ENCODE peak calls at places on chromosomes 12 and 14, in ten cellular contexts. W, L, Q, P, N, T, X, A, J and D are unnamed samples.
A peak's percentile ranks its signal among the peaks of the same experiment; 100 is the strongest.

GRCh38 chr12:71472441-71472911 is 32.9 kb downstream of the LGR5 start:
- DNase-seq in T (no peak), X (no peak), W (no peak), A (no peak), Q (no peak), J (no peak), N (no peak), L (no peak), P (peak; percentile 30), D (no peak)

GRCh38 chr12:96195845-96196451 is 1.8 kb downstream of the ELK3 start:
- DNase-seq in N (no peak), P (peak; percentile 74), Q (peak; percentile 53), L (peak; percentile 19), T (no peak), W (peak; percentile 45), J (no peak), X (peak; percentile 75), A (no peak), D (peak; percentile 76)

GRCh38 chr14:96597680-96598079 is 95.5 kb downstream of the PAPOLA start:
- DNase-seq in W (no peak), L (no peak), N (no peak), X (no peak), T (no peak), A (no peak), J (no peak), Q (no peak), P (no peak), D (no peak)

GRCh38 chr12:110657747-110658146 is 31.2 kb downstream of the HVCN1 start:
- DNase-seq in J (no peak), T (no peak), P (no peak), Q (no peak), N (no peak), L (no peak), X (no peak), W (no peak), A (no peak), D (no peak)

GRCh38 chr12:101691697-101692096 is 5.7 kb upstream of the CHPT1 start:
- DNase-seq in P (no peak), A (no peak), X (no peak), L (no peak), W (no peak), N (no peak), T (no peak), J (no peak), Q (no peak), D (no peak)

GRCh38 chr12:16198884-16199283 is 78.6 kb downstream of the SLC15A5 start:
- DNase-seq in P (no peak), W (no peak), L (no peak), A (no peak), N (no peak), J (no peak), T (no peak), X (peak; percentile 53), Q (no peak), D (no peak)

GRCh38 chr12:105240233-105240632 is 4.3 kb upstream of the APPL2 start:
- DNase-seq in P (no peak), T (no peak), Q (no peak), A (no peak), X (no peak), L (no peak), W (no peak), J (no peak), N (no peak), D (no peak)

GRCh38 chr12:89181271-89181920 is 170.9 kb downstream of the DUSP6 start:
- DNase-seq in W (peak; percentile 12), Q (peak; percentile 91), N (no peak), A (no peak), L (no peak), X (no peak), J (no peak), P (peak; percentile 78), T (no peak), D (peak; percentile 85)

GRCh38 chr12:57623811-57624390 is 9.1 kb downstream of the B4GALNT1 start:
- DNase-seq in P (no peak), X (no peak), J (no peak), L (no peak), W (no peak), A (no peak), Q (no peak), N (no peak), T (no peak), D (no peak)

GRCh38 chr12:121560392-121561021 is 20.3 kb downstream of the KDM2B start:
- DNase-seq in P (no peak), J (no peak), W (no peak), T (no peak), N (no peak), L (no peak), X (no peak), A (no peak), Q (no peak), D (no peak)

GRCh38 chr12:68113644-68114043 is 45.9 kb downstream of the IFNG start:
- DNase-seq in P (no peak), X (peak; percentile 22), J (no peak), W (no peak), L (no peak), Q (no peak), T (peak; percentile 22), N (no peak), A (no peak), D (no peak)

GRCh38 chr12:66140726-66141125 is 10.2 kb upstream of the LLPH start:
- DNase-seq in Q (no peak), J (no peak), L (no peak), X (no peak), A (no peak), W (no peak), N (no peak), T (no peak), P (no peak), D (no peak)

GRCh38 chr12:124379938-124380754 is 85.3 kb downstream of the RFLNA start:
- DNase-seq in N (no peak), P (peak; percentile 89), A (peak; percentile 55), J (peak; percentile 78), Q (peak; percentile 89), X (peak; percentile 48), L (no peak), W (peak; percentile 73), T (no peak), D (peak; percentile 89)
- TF ChIP-seq CTCF in N (peak; percentile 1), P (peak; percentile 62), A (peak; percentile 37), J (peak; percentile 29), Q (peak; percentile 76), X (peak; percentile 28), L (no peak), W (peak; percentile 11), T (no peak), D (peak; percentile 67)

GRCh38 chr12:7859552-7859951 is 13.2 kb downstream of the SLC2A14 start:
- DNase-seq in J (no peak), A (no peak), Q (peak; percentile 59), N (peak; percentile 7), L (no peak), T (no peak), W (no peak), P (peak; percentile 81), X (no peak), D (no peak)
- H3K4me3 ChIP-seq in J (no peak overlapping the region), A (no peak overlapping the region), Q (no peak overlapping the region), N (no peak overlapping the region), L (no peak overlapping the region), T (no peak overlapping the region), W (no peak overlapping the region), P (no peak overlapping the region), X (no peak overlapping the region), D (no peak overlapping the region)

GRCh38 chr14:60101801-60102200 is 10.1 kb downstream of the PCNX4 start:
- DNase-seq in W (no peak), X (no peak), A (no peak), J (no peak), N (no peak), P (peak; percentile 41), L (no peak), Q (peak; percentile 56), T (no peak), D (no peak)
- TF ChIP-seq CTCF in W (no peak), X (no peak), A (no peak), J (no peak), N (no peak), P (no peak), L (no peak), Q (no peak), T (no peak), D (no peak)

DNA sequence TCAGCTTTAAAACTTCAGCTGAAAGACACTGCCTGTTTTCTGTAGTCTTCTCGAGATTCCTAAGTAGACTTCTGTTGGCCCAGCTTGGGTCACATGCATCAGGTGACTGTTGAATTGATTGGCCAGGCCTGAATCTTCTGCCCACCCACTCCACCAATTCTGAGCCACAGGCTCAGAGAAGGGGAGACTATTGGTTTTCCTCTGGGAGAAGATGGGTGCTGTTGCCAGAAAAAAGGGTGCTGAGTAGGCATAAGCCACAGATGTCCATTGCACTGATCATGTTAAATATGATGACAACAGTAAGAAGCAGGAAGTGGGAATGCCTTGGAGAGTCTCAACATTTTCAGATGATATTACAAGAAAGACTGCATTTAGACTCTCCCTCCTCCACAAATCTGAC is 6.8 kb upstream of the SPTLC2 start:
- DNase-seq in J (peak; percentile 18), P (no peak), A (no peak), W (no peak), Q (no peak), L (no peak), T (no peak), N (no peak), X (no peak), D (no peak)
- H3K4me3 ChIP-seq in J (no peak overlapping the region), P (no peak overlapping the region), A (no peak overlapping the region), W (no peak overlapping the region), Q (no peak overlapping the region), L (no peak overlapping the region), T (no peak overlapping the region), N (no peak overlapping the region), X (no peak overlapping the region), D (no peak overlapping the region)

GRCh38 chr12:319116-319515 is 56.5 kb upstream of the SLC6A13 start:
- DNase-seq in Q (peak; percentile 45), P (no peak), W (no peak), L (no peak), J (no peak), T (no peak), A (no peak), N (no peak), X (no peak), D (no peak)

GRCh38 chr12:323507-323906 is 60.9 kb upstream of the SLC6A13 start:
- DNase-seq in X (no peak), P (no peak), A (no peak), W (no peak), N (no peak), J (no peak), T (no peak), Q (no peak), L (no peak), D (no peak)

GRCh38 chr12:325886-326285 is 63.2 kb downstream of the KDM5A start:
- DNase-seq in A (no peak), L (no peak), P (no peak), W (no peak), X (no peak), Q (peak; percentile 10), T (no peak), N (no peak), J (no peak), D (no peak)

DNA sequence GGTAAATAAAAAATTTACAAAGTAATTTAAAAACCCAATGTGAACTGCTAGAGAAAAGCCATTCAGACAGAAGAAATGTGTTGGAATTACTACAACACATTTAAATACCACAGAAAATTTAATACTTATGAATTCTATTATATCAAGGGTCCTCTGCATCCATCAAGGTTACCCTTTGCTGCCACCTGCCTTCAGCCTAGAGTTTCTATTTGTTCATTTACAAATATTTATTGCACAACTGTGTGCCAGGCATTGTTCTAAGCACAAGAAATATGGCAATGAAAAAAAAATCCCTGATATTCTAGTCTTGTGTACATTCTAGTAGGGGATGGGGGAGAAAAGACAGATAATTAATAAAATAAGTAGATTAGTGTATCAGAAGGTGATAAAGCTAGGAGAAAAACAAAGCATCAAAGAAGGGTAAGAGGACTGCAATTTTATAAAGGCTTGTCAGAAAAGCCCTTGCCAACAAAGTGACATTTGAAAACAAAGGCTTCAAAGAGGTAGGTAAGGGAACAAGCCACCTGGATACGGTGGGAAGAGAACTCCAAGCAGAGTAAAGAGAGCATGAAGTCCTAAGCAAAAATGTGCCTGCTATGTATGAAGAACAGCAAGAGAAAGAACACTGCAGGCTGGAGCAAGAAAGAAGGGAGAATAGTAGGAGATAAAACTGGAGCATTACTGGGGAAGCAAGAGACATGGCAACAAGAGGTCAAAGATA is 59.1 kb upstream of the SLC6A13 start:
- DNase-seq in Q (peak; percentile 31), A (peak; percentile 39), X (no peak), J (no peak), P (no peak), W (no peak), N (no peak), T (peak; percentile 3), L (no peak), D (peak; percentile 4)
- TF ChIP-seq CTCF in Q (peak; percentile 44), A (peak; percentile 27), X (peak; percentile 21), J (no peak), P (no peak), W (peak; percentile 12), N (peak; percentile 46), T (peak; percentile 19), L (no peak), D (no peak)